ENCODE peak calls at places on chromosome 17, in eight cellular contexts. One of them, this sample, is unnamed.

GRCh38 chr17:59311051-59311468 is 20.4 kb upstream of the YPEL2 start:
- DNase-seq in ovary: no peak
- DNase-seq in AG09309: no peak
- DNase-seq in fibroblast of lung: no peak
- DNase-seq in cardiac muscle cell: peak
- DNase-seq in left ventricle myocardium inferior: no peak
- DNase-seq in psoas muscle: no peak
- DNase-seq in adrenal gland: peak
- DNase-seq in this sample: peak

GRCh38 chr17:57464191-57464864 is 208.0 kb downstream of the MSI2 start:
- DNase-seq in ovary: no peak
- DNase-seq in AG09309: no peak
- DNase-seq in fibroblast of lung: no peak
- DNase-seq in cardiac muscle cell: no peak
- DNase-seq in left ventricle myocardium inferior: peak
- DNase-seq in psoas muscle: no peak
- DNase-seq in adrenal gland: no peak
- DNase-seq in this sample: no peak

GRCh38 chr17:1491406-1492248 is 859 bp downstream of the MYO1C start:
- DNase-seq in ovary: peak
- DNase-seq in AG09309: no peak
- DNase-seq in fibroblast of lung: peak
- DNase-seq in cardiac muscle cell: peak
- DNase-seq in left ventricle myocardium inferior: peak
- DNase-seq in psoas muscle: peak
- DNase-seq in adrenal gland: peak
- DNase-seq in this sample: no peak

GRCh38 chr17:50459081-50459676 is 9.5 kb downstream of the CHAD start:
- DNase-seq in ovary: no peak
- DNase-seq in AG09309: no peak
- DNase-seq in fibroblast of lung: no peak
- DNase-seq in cardiac muscle cell: peak
- DNase-seq in left ventricle myocardium inferior: no peak
- DNase-seq in psoas muscle: no peak
- DNase-seq in adrenal gland: peak
- DNase-seq in this sample: no peak

GRCh38 chr17:39080416-39081179 is 70.8 kb downstream of the PLXDC1 start:
- DNase-seq in ovary: no peak
- DNase-seq in AG09309: no peak
- DNase-seq in fibroblast of lung: peak
- DNase-seq in cardiac muscle cell: peak
- DNase-seq in left ventricle myocardium inferior: peak
- DNase-seq in psoas muscle: peak
- DNase-seq in adrenal gland: peak
- DNase-seq in this sample: no peak

GRCh38 chr17:76370261-76370993 is 14.0 kb upstream of the SPHK1 start:
- DNase-seq in ovary: no peak
- DNase-seq in AG09309: peak
- DNase-seq in fibroblast of lung: peak
- DNase-seq in cardiac muscle cell: peak
- DNase-seq in left ventricle myocardium inferior: peak
- DNase-seq in psoas muscle: peak
- DNase-seq in adrenal gland: peak
- DNase-seq in this sample: no peak

GRCh38 chr17:2932946-2933345 is 130.5 kb downstream of the OR1D5 start:
- DNase-seq in ovary: no peak
- DNase-seq in AG09309: no peak
- DNase-seq in fibroblast of lung: peak
- DNase-seq in cardiac muscle cell: no peak
- DNase-seq in left ventricle myocardium inferior: no peak
- DNase-seq in psoas muscle: no peak
- DNase-seq in adrenal gland: no peak
- DNase-seq in this sample: no peak

GRCh38 chr17:11094377-11094776 is 146.6 kb upstream of the SHISA6 start:
- DNase-seq in ovary: no peak
- DNase-seq in AG09309: no peak
- DNase-seq in fibroblast of lung: no peak
- DNase-seq in cardiac muscle cell: no peak
- DNase-seq in left ventricle myocardium inferior: no peak
- DNase-seq in psoas muscle: no peak
- DNase-seq in adrenal gland: no peak
- DNase-seq in this sample: no peak

GRCh38 chr17:29042679-29043538 is at the start of gene PIPOX:
- DNase-seq in ovary: no peak
- DNase-seq in AG09309: no peak
- DNase-seq in fibroblast of lung: peak
- DNase-seq in cardiac muscle cell: peak
- DNase-seq in left ventricle myocardium inferior: no peak
- DNase-seq in psoas muscle: no peak
- DNase-seq in adrenal gland: peak
- DNase-seq in this sample: peak

GRCh38 chr17:17509601-17510425 is 13.6 kb upstream of the RASD1 start:
- DNase-seq in ovary: no peak
- DNase-seq in AG09309: no peak
- DNase-seq in fibroblast of lung: no peak
- DNase-seq in cardiac muscle cell: no peak
- DNase-seq in left ventricle myocardium inferior: peak
- DNase-seq in psoas muscle: peak
- DNase-seq in adrenal gland: peak
- DNase-seq in this sample: no peak

GRCh38 chr17:82722341-82723013 is 6.0 kb downstream of the FN3KRP start:
- DNase-seq in ovary: no peak
- DNase-seq in AG09309: no peak
- DNase-seq in fibroblast of lung: no peak
- DNase-seq in cardiac muscle cell: no peak
- DNase-seq in left ventricle myocardium inferior: no peak
- DNase-seq in psoas muscle: no peak
- DNase-seq in adrenal gland: no peak
- DNase-seq in this sample: no peak

GRCh38 chr17:15361592-15361991 is 20.2 kb upstream of the TEKT3 start:
- DNase-seq in ovary: no peak
- DNase-seq in AG09309: no peak
- DNase-seq in fibroblast of lung: no peak
- DNase-seq in cardiac muscle cell: no peak
- DNase-seq in left ventricle myocardium inferior: no peak
- DNase-seq in psoas muscle: no peak
- DNase-seq in adrenal gland: no peak
- DNase-seq in this sample: no peak

GRCh38 chr17:7435676-7436555 is 681 bp downstream of the TMEM102 start:
- DNase-seq in ovary: no peak
- DNase-seq in AG09309: no peak
- DNase-seq in fibroblast of lung: no peak
- DNase-seq in cardiac muscle cell: peak
- DNase-seq in left ventricle myocardium inferior: peak
- DNase-seq in psoas muscle: peak
- DNase-seq in adrenal gland: peak
- DNase-seq in this sample: peak
- TF ChIP-seq CTCF in ovary: no peak
- TF ChIP-seq CTCF in AG09309: no peak
- TF ChIP-seq CTCF in fibroblast of lung: no peak
- TF ChIP-seq CTCF in cardiac muscle cell: peak
- TF ChIP-seq CTCF in left ventricle myocardium inferior: no peak
- TF ChIP-seq CTCF in psoas muscle: no peak
- TF ChIP-seq CTCF in adrenal gland: no peak
- TF ChIP-seq CTCF in this sample: peak

GRCh38 chr17:44655983-44656700 is at the start of gene MEIOC:
- DNase-seq in ovary: no peak
- DNase-seq in AG09309: no peak
- DNase-seq in fibroblast of lung: peak
- DNase-seq in cardiac muscle cell: peak
- DNase-seq in left ventricle myocardium inferior: no peak
- DNase-seq in psoas muscle: no peak
- DNase-seq in adrenal gland: no peak
- DNase-seq in this sample: peak
- TF ChIP-seq CTCF in ovary: no peak
- TF ChIP-seq CTCF in AG09309: no peak
- TF ChIP-seq CTCF in fibroblast of lung: no peak
- TF ChIP-seq CTCF in cardiac muscle cell: no peak
- TF ChIP-seq CTCF in left ventricle myocardium inferior: no peak
- TF ChIP-seq CTCF in psoas muscle: no peak
- TF ChIP-seq CTCF in adrenal gland: no peak
- TF ChIP-seq CTCF in this sample: no peak

GRCh38 chr17:40129498-40129897 is 7.7 kb downstream of the MSL1 start:
- DNase-seq in ovary: no peak
- DNase-seq in AG09309: no peak
- DNase-seq in fibroblast of lung: no peak
- DNase-seq in cardiac muscle cell: no peak
- DNase-seq in left ventricle myocardium inferior: no peak
- DNase-seq in psoas muscle: no peak
- DNase-seq in adrenal gland: no peak
- DNase-seq in this sample: no peak
- TF ChIP-seq CTCF in ovary: no peak
- TF ChIP-seq CTCF in AG09309: no peak
- TF ChIP-seq CTCF in fibroblast of lung: no peak
- TF ChIP-seq CTCF in cardiac muscle cell: no peak
- TF ChIP-seq CTCF in left ventricle myocardium inferior: no peak
- TF ChIP-seq CTCF in psoas muscle: no peak
- TF ChIP-seq CTCF in adrenal gland: no peak
- TF ChIP-seq CTCF in this sample: no peak

GRCh38 chr17:74359916-74360315 is 1.8 kb downstream of the BTBD17 start:
- DNase-seq in ovary: no peak
- DNase-seq in AG09309: no peak
- DNase-seq in fibroblast of lung: no peak
- DNase-seq in cardiac muscle cell: no peak
- DNase-seq in left ventricle myocardium inferior: no peak
- DNase-seq in psoas muscle: no peak
- DNase-seq in adrenal gland: no peak
- DNase-seq in this sample: no peak

GRCh38 chr17:74362811-74363498 is 1.3 kb upstream of the BTBD17 start:
- DNase-seq in ovary: no peak
- DNase-seq in AG09309: no peak
- DNase-seq in fibroblast of lung: no peak
- DNase-seq in cardiac muscle cell: no peak
- DNase-seq in left ventricle myocardium inferior: no peak
- DNase-seq in psoas muscle: no peak
- DNase-seq in adrenal gland: no peak
- DNase-seq in this sample: no peak

GRCh38 chr17:74360993-74361612 is 565 bp downstream of the BTBD17 start:
- DNase-seq in ovary: no peak
- DNase-seq in AG09309: no peak
- DNase-seq in fibroblast of lung: peak
- DNase-seq in cardiac muscle cell: no peak
- DNase-seq in left ventricle myocardium inferior: no peak
- DNase-seq in psoas muscle: no peak
- DNase-seq in adrenal gland: no peak
- DNase-seq in this sample: no peak

GRCh38 chr17:74358696-74359095 is 3.0 kb downstream of the BTBD17 start:
- DNase-seq in ovary: no peak
- DNase-seq in AG09309: no peak
- DNase-seq in fibroblast of lung: no peak
- DNase-seq in cardiac muscle cell: no peak
- DNase-seq in left ventricle myocardium inferior: no peak
- DNase-seq in psoas muscle: no peak
- DNase-seq in adrenal gland: no peak
- DNase-seq in this sample: no peak

GRCh38 chr17:74361613-74362391 is at the start of gene BTBD17:
- DNase-seq in ovary: peak
- DNase-seq in AG09309: no peak
- DNase-seq in fibroblast of lung: no peak
- DNase-seq in cardiac muscle cell: peak
- DNase-seq in left ventricle myocardium inferior: peak
- DNase-seq in psoas muscle: peak
- DNase-seq in adrenal gland: peak
- DNase-seq in this sample: peak
- TF ChIP-seq CTCF in ovary: peak
- TF ChIP-seq CTCF in AG09309: peak
- TF ChIP-seq CTCF in fibroblast of lung: peak
- TF ChIP-seq CTCF in cardiac muscle cell: peak
- TF ChIP-seq CTCF in left ventricle myocardium inferior: peak
- TF ChIP-seq CTCF in psoas muscle: peak
- TF ChIP-seq CTCF in adrenal gland: peak
- TF ChIP-seq CTCF in this sample: peak

DNA sequence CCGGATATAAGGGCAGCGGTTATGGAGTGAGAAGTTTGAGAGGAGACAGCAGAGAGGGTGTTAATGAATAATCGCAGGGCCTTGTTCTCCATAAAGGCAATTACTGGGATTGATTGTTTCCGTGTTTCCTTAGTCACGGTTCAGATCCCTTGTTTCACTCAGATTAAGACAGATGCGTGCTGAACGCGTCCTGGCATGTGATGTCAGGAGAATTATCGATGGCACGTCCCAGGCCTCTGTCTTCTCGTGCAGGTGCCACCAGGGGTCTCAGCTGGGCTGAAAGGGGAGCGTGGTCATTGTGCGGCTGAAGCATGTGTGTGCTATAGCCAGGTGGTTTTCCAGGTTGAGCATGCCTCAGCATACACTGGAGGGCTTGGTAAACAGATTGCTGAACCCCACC is 142.4 kb upstream of the NOL11 start:
- DNase-seq in ovary: no peak
- DNase-seq in AG09309: no peak
- DNase-seq in fibroblast of lung: no peak
- DNase-seq in cardiac muscle cell: no peak
- DNase-seq in left ventricle myocardium inferior: no peak
- DNase-seq in psoas muscle: no peak
- DNase-seq in adrenal gland: no peak
- DNase-seq in this sample: no peak
- TF ChIP-seq CTCF in ovary: no peak
- TF ChIP-seq CTCF in AG09309: no peak
- TF ChIP-seq CTCF in fibroblast of lung: no peak
- TF ChIP-seq CTCF in cardiac muscle cell: no peak
- TF ChIP-seq CTCF in left ventricle myocardium inferior: no peak
- TF ChIP-seq CTCF in psoas muscle: no peak
- TF ChIP-seq CTCF in adrenal gland: no peak
- TF ChIP-seq CTCF in this sample: no peak

This sample was measured in activated CD8-positive, alpha-beta T cell treated with anti-CD3 and anti-CD28 coated beads for 36 hours.